ENCODE peak calls at places on chromosomes 6 and 20, in five cellular contexts. One of them, this sample, is unnamed.

GRCh38 chr20:8401491-8401890 is 269.4 kb downstream of the PLCB1 start:
- DNase-seq in AG09309: no peak
- DNase-seq in fibroblast of mammary gland: peak; percentile 16
- DNase-seq in HL-60: no peak
- DNase-seq in MM.1S: no peak
- DNase-seq in this sample: no peak

GRCh38 chr6:133101790-133102189 is 139.4 kb upstream of the EYA4 start:
- DNase-seq in fibroblast of mammary gland: peak; percentile 13
- DNase-seq in HL-60: no peak
- DNase-seq in MM.1S: no peak
- DNase-seq in AG09309: no peak
- DNase-seq in this sample: no peak

GRCh38 chr6:26270903-26271639 is 93.9 kb upstream of the BTN3A2 start:
- DNase-seq in AG09309: peak; percentile 44
- DNase-seq in fibroblast of mammary gland: peak; percentile 83
- DNase-seq in HL-60: no peak
- DNase-seq in MM.1S: peak; percentile 95
- DNase-seq in this sample: peak; percentile 92

GRCh38 chr6:46113370-46113769 is 16.4 kb upstream of the ENPP4 start:
- DNase-seq in fibroblast of mammary gland: no peak
- DNase-seq in MM.1S: no peak
- DNase-seq in AG09309: no peak
- DNase-seq in HL-60: no peak
- DNase-seq in this sample: no peak

GRCh38 chr6:139251377-139252017 is 40.3 kb downstream of the TXLNB start:
- DNase-seq in MM.1S: no peak
- DNase-seq in HL-60: no peak
- DNase-seq in fibroblast of mammary gland: no peak
- DNase-seq in AG09309: no peak
- DNase-seq in this sample: no peak

GRCh38 chr6:166677941-166678340 is 50.9 kb upstream of the RPS6KA2 start:
- DNase-seq in MM.1S: no peak
- DNase-seq in HL-60: no peak
- DNase-seq in AG09309: no peak
- DNase-seq in fibroblast of mammary gland: no peak
- DNase-seq in this sample: no peak

GRCh38 chr6:151286192-151286591 is 46.4 kb downstream of the AKAP12 start:
- DNase-seq in HL-60: no peak
- DNase-seq in MM.1S: no peak
- DNase-seq in fibroblast of mammary gland: no peak
- DNase-seq in AG09309: no peak
- DNase-seq in this sample: no peak

GRCh38 chr20:40689100-40689942 is at the start of gene MAFB:
- DNase-seq in AG09309: peak; percentile 25
- DNase-seq in MM.1S: peak; percentile 90
- DNase-seq in fibroblast of mammary gland: peak; percentile 82
- DNase-seq in HL-60: peak; percentile 34
- DNase-seq in this sample: peak; percentile 92

GRCh38 chr6:26300359-26300758 is 64.6 kb upstream of the BTN3A2 start:
- DNase-seq in AG09309: no peak
- DNase-seq in MM.1S: no peak
- DNase-seq in fibroblast of mammary gland: peak; percentile 62
- DNase-seq in HL-60: no peak
- DNase-seq in this sample: no peak

GRCh38 chr6:9612489-9612888 is 802.4 kb downstream of the TFAP2A start:
- DNase-seq in fibroblast of mammary gland: no peak
- DNase-seq in MM.1S: no peak
- DNase-seq in HL-60: no peak
- DNase-seq in AG09309: no peak
- DNase-seq in this sample: no peak

GRCh38 chr20:64160536-64161495 is 3.4 kb upstream of the MYT1 start:
- DNase-seq in MM.1S: no peak
- DNase-seq in AG09309: no peak
- DNase-seq in HL-60: no peak
- DNase-seq in fibroblast of mammary gland: no peak
- DNase-seq in this sample: no peak

GRCh38 chr20:63273180-63273579 is 567 bp downstream of the ARFGAP1 start:
- DNase-seq in HL-60: no peak
- DNase-seq in fibroblast of mammary gland: no peak
- DNase-seq in AG09309: no peak
- DNase-seq in MM.1S: no peak
- DNase-seq in this sample: peak; percentile 48

GRCh38 chr6:131400054-131400781 is 172.8 kb upstream of the ARG1 start:
- DNase-seq in fibroblast of mammary gland: peak; percentile 93
- DNase-seq in MM.1S: no peak
- DNase-seq in AG09309: peak; percentile 81
- DNase-seq in HL-60: no peak
- DNase-seq in this sample: no peak

GRCh38 chr20:49637238-49637637 is 69.3 kb upstream of the PTGIS start:
- DNase-seq in MM.1S: no peak
- DNase-seq in HL-60: no peak
- DNase-seq in AG09309: no peak
- DNase-seq in fibroblast of mammary gland: no peak
- DNase-seq in this sample: no peak

GRCh38 chr20:45229264-45230056 is 8.3 kb downstream of the SEMG2 start:
- DNase-seq in fibroblast of mammary gland: peak; percentile 7
- DNase-seq in AG09309: no peak
- DNase-seq in HL-60: peak; percentile 72
- DNase-seq in MM.1S: peak; percentile 46
- DNase-seq in this sample: no peak

GRCh38 chr6:159250633-159251032 is 81.4 kb downstream of the FNDC1 start:
- DNase-seq in MM.1S: no peak
- DNase-seq in fibroblast of mammary gland: no peak
- DNase-seq in AG09309: no peak
- DNase-seq in HL-60: no peak
- DNase-seq in this sample: no peak

GRCh38 chr6:148776321-148776966 is 29.6 kb downstream of the UST start:
- DNase-seq in HL-60: peak; percentile 31
- DNase-seq in MM.1S: no peak
- DNase-seq in fibroblast of mammary gland: peak; percentile 92
- DNase-seq in AG09309: peak; percentile 61
- DNase-seq in this sample: no peak

GRCh38 chr6:27592107-27592480 is 119.2 kb upstream of the ZNF184 start:
- DNase-seq in AG09309: no peak
- DNase-seq in MM.1S: no peak
- DNase-seq in HL-60: peak; percentile 14
- DNase-seq in fibroblast of mammary gland: peak; percentile 50
- DNase-seq in this sample: no peak

GRCh38 chr6:7052441-7052936 is 55.3 kb upstream of the RREB1 start:
- DNase-seq in HL-60: peak; percentile 63
- DNase-seq in MM.1S: no peak
- DNase-seq in AG09309: peak; percentile 17
- DNase-seq in fibroblast of mammary gland: peak; percentile 86
- DNase-seq in this sample: peak; percentile 52

GRCh38 chr20:4154958-4155411 is 139.6 kb upstream of the RNF24 start:
- DNase-seq in HL-60: peak; percentile 21
- DNase-seq in MM.1S: no peak
- DNase-seq in fibroblast of mammary gland: no peak
- DNase-seq in AG09309: no peak
- DNase-seq in this sample: no peak

GRCh38 chr6:106557837-106558236 is 71.5 kb downstream of the RTN4IP1 start:
- DNase-seq in AG09309: no peak
- DNase-seq in MM.1S: no peak
- DNase-seq in fibroblast of mammary gland: peak; percentile 81
- DNase-seq in HL-60: no peak
- DNase-seq in this sample: no peak

GRCh38 chr6:65979120-65979519 is 272.1 kb upstream of the EYS start:
- DNase-seq in MM.1S: no peak
- DNase-seq in AG09309: no peak
- DNase-seq in fibroblast of mammary gland: peak; percentile 64
- DNase-seq in HL-60: no peak
- DNase-seq in this sample: no peak

GRCh38 chr6:68680244-68680643 is 45.2 kb downstream of the ADGRB3 start:
- DNase-seq in fibroblast of mammary gland: no peak
- DNase-seq in AG09309: no peak
- DNase-seq in MM.1S: no peak
- DNase-seq in HL-60: no peak
- DNase-seq in this sample: no peak

GRCh38 chr20:48556956-48557355 is 270.8 kb downstream of the PREX1 start:
- DNase-seq in HL-60: no peak
- DNase-seq in MM.1S: no peak
- DNase-seq in AG09309: no peak
- DNase-seq in fibroblast of mammary gland: no peak
- DNase-seq in this sample: no peak

GRCh38 chr6:145836170-145836569 is 21.6 kb upstream of the FBXO30 start:
- DNase-seq in AG09309: no peak
- DNase-seq in HL-60: no peak
- DNase-seq in MM.1S: no peak
- DNase-seq in fibroblast of mammary gland: peak; percentile 78
- DNase-seq in this sample: no peak

GRCh38 chr20:52346797-52347196 is 155.2 kb upstream of the ZFP64 start:
- DNase-seq in HL-60: no peak
- DNase-seq in fibroblast of mammary gland: no peak
- DNase-seq in AG09309: no peak
- DNase-seq in MM.1S: no peak
- DNase-seq in this sample: no peak

GRCh38 chr6:31477521-31477920 is 20.4 kb upstream of the MICB start:
- DNase-seq in fibroblast of mammary gland: no peak
- DNase-seq in AG09309: no peak
- DNase-seq in MM.1S: no peak
- DNase-seq in HL-60: no peak
- DNase-seq in this sample: no peak

GRCh38 chr6:131107166-131107565 is 28.1 kb upstream of the AKAP7 start:
- DNase-seq in AG09309: peak; percentile 48
- DNase-seq in MM.1S: no peak
- DNase-seq in HL-60: no peak
- DNase-seq in fibroblast of mammary gland: peak; percentile 40
- DNase-seq in this sample: no peak

GRCh38 chr6:159720708-159721107 is 6.6 kb upstream of the WTAP start:
- DNase-seq in AG09309: no peak
- DNase-seq in fibroblast of mammary gland: peak; percentile 40
- DNase-seq in MM.1S: peak; percentile 49
- DNase-seq in HL-60: no peak
- DNase-seq in this sample: peak; percentile 54

GRCh38 chr6:135423649-135424128 is 73.9 kb downstream of the AHI1 start:
- DNase-seq in AG09309: peak; percentile 5
- DNase-seq in MM.1S: peak; percentile 56
- DNase-seq in HL-60: peak; percentile 64
- DNase-seq in fibroblast of mammary gland: peak; percentile 56
- DNase-seq in this sample: peak; percentile 34

GRCh38 chr6:25042984-25043725 is 107.4 kb upstream of the RIPOR2 start:
- DNase-seq in HL-60: no peak
- DNase-seq in MM.1S: no peak
- DNase-seq in fibroblast of mammary gland: no peak
- DNase-seq in AG09309: no peak
- DNase-seq in this sample: no peak

GRCh38 chr6:14664112-14664592 is 546.6 kb downstream of the CD83 start:
- DNase-seq in HL-60: no peak
- DNase-seq in fibroblast of mammary gland: no peak
- DNase-seq in AG09309: no peak
- DNase-seq in MM.1S: peak; percentile 83
- DNase-seq in this sample: peak; percentile 44
- TF ChIP-seq CTCF in HL-60: no peak
- TF ChIP-seq CTCF in fibroblast of mammary gland: no peak
- TF ChIP-seq CTCF in AG09309: no peak
- TF ChIP-seq CTCF in MM.1S: peak; percentile 21
- TF ChIP-seq CTCF in this sample: no peak

GRCh38 chr6:1610497-1611321 is 994 bp downstream of the FOXC1 start:
- DNase-seq in MM.1S: no peak
- DNase-seq in AG09309: no peak
- DNase-seq in HL-60: peak; percentile 43
- DNase-seq in fibroblast of mammary gland: no peak
- DNase-seq in this sample: peak; percentile 64

GRCh38 chr6:1609662-1610496 is at the start of gene FOXC1:
- DNase-seq in HL-60: peak; percentile 57
- DNase-seq in fibroblast of mammary gland: peak; percentile 89
- DNase-seq in AG09309: peak; percentile 85
- DNase-seq in MM.1S: peak; percentile 27
- DNase-seq in this sample: peak; percentile 94

GRCh38 chr6:1612386-1612893 is 2.7 kb downstream of the FOXC1 start:
- DNase-seq in AG09309: no peak
- DNase-seq in fibroblast of mammary gland: no peak
- DNase-seq in HL-60: no peak
- DNase-seq in MM.1S: no peak
- DNase-seq in this sample: no peak

GRCh38 chr6:1611572-1612385 is 2.1 kb downstream of the FOXC1 start:
- DNase-seq in AG09309: no peak
- DNase-seq in fibroblast of mammary gland: no peak
- DNase-seq in MM.1S: no peak
- DNase-seq in HL-60: no peak
- DNase-seq in this sample: peak; percentile 54

DNA sequence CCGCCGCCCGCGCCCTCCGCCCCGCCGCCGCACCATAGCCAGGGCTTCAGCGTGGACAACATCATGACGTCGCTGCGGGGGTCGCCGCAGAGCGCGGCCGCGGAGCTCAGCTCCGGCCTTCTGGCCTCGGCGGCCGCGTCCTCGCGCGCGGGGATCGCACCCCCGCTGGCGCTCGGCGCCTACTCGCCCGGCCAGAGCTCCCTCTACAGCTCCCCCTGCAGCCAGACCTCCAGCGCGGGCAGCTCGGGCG is 1.5 kb downstream of the FOXC1 start:
- DNase-seq in MM.1S: no peak
- DNase-seq in HL-60: no peak
- DNase-seq in AG09309: no peak
- DNase-seq in fibroblast of mammary gland: no peak
- DNase-seq in this sample: peak; percentile 73
- TF ChIP-seq CTCF in MM.1S: no peak
- TF ChIP-seq CTCF in HL-60: no peak
- TF ChIP-seq CTCF in AG09309: peak; percentile 28
- TF ChIP-seq CTCF in fibroblast of mammary gland: peak; percentile 7
- TF ChIP-seq CTCF in this sample: peak; percentile 45

DNA sequence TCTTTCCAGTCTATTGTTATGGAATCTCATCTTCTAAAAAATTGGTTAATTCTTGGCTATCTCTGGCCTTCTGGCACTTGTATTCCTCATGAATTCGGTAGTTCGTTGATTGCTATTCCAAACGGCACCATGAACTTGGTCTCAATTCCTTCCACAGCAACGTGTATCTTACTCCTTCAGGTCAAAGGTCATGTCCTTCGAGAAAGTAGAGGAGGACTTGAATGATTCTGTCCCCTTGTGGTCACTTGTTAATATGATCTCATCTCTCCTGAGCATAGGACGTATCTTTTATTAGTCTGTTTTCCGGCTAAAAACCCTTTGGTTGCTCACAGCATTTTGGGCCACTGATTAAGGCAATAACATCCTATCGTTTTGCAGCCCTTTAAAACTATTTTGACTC is 9.4 kb downstream of the TLDC2 start:
- DNase-seq in MM.1S: no peak
- DNase-seq in AG09309: no peak
- DNase-seq in fibroblast of mammary gland: peak; percentile 26
- DNase-seq in HL-60: no peak
- DNase-seq in this sample: no peak
- TF ChIP-seq CTCF in MM.1S: no peak
- TF ChIP-seq CTCF in AG09309: no peak
- TF ChIP-seq CTCF in fibroblast of mammary gland: no peak
- TF ChIP-seq CTCF in HL-60: no peak
- TF ChIP-seq CTCF in this sample: no peak

DNA sequence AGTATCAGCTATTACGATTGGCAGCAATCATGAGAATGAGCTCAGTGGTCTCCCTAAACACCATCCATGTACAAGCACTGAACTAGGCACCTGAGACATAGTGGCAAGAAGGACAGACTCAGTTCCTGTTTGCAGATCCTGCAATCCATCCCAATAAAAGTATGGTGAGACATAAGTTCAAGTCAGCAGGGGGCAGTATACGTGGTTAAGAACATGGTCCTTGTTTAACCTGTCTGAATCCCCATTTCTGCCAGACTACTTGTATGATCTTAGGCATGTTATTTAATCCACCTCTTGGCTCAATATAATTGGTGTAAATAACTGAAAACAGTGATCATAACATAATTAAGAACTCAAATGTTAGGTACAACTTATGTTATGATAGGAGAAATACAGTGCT is 33.2 kb upstream of the PNISR start:
- DNase-seq in AG09309: no peak
- DNase-seq in fibroblast of mammary gland: peak; percentile 55
- DNase-seq in MM.1S: peak; percentile 13
- DNase-seq in HL-60: peak; percentile 25
- DNase-seq in this sample: no peak
- TF ChIP-seq CTCF in AG09309: peak; percentile 39
- TF ChIP-seq CTCF in fibroblast of mammary gland: peak; percentile 51
- TF ChIP-seq CTCF in MM.1S: peak; percentile 42
- TF ChIP-seq CTCF in HL-60: no peak
- TF ChIP-seq CTCF in this sample: peak; percentile 30